ENCODE peak calls at places on chromosomes 7 and 10, in six cellular contexts. One of them, this sample, is unnamed.

GRCh38 chr10:6786579-6787031 is 206.5 kb upstream of the PRKCQ start:
- DNase-seq in pancreas: no peak
- DNase-seq in kidney: no peak
- DNase-seq in type B pancreatic cell: no peak
- DNase-seq in epithelial cell of esophagus: peak; percentile 67
- DNase-seq in AG04449: no peak
- DNase-seq in this sample: peak; percentile 61

GRCh38 chr7:99234185-99234584 is 26.3 kb upstream of the KPNA7 start:
- DNase-seq in pancreas: no peak
- DNase-seq in kidney: no peak
- DNase-seq in type B pancreatic cell: no peak
- DNase-seq in epithelial cell of esophagus: no peak
- DNase-seq in AG04449: no peak
- DNase-seq in this sample: no peak

GRCh38 chr10:28367865-28368541 is 65.1 kb upstream of the MPP7 start:
- DNase-seq in pancreas: no peak
- DNase-seq in kidney: no peak
- DNase-seq in type B pancreatic cell: no peak
- DNase-seq in epithelial cell of esophagus: peak; percentile 58
- DNase-seq in AG04449: no peak
- DNase-seq in this sample: peak; percentile 70

GRCh38 chr7:28619256-28619655 is 206.9 kb downstream of the CREB5 start:
- DNase-seq in pancreas: no peak
- DNase-seq in kidney: no peak
- DNase-seq in type B pancreatic cell: no peak
- DNase-seq in epithelial cell of esophagus: no peak
- DNase-seq in AG04449: no peak
- DNase-seq in this sample: no peak

GRCh38 chr10:73239908-73240307 is 7.1 kb downstream of the DNAJC9 start:
- DNase-seq in pancreas: no peak
- DNase-seq in kidney: no peak
- DNase-seq in type B pancreatic cell: no peak
- DNase-seq in epithelial cell of esophagus: no peak
- DNase-seq in AG04449: no peak
- DNase-seq in this sample: no peak

GRCh38 chr7:124597509-124597908 is 168.1 kb downstream of the GPR37 start:
- DNase-seq in pancreas: no peak
- DNase-seq in kidney: no peak
- DNase-seq in type B pancreatic cell: no peak
- DNase-seq in epithelial cell of esophagus: no peak
- DNase-seq in AG04449: no peak
- DNase-seq in this sample: no peak

GRCh38 chr7:102856036-102856435 is 56.8 kb upstream of the LRRC17 start:
- DNase-seq in pancreas: no peak
- DNase-seq in kidney: no peak
- DNase-seq in type B pancreatic cell: no peak
- DNase-seq in epithelial cell of esophagus: no peak
- DNase-seq in AG04449: no peak
- DNase-seq in this sample: no peak

GRCh38 chr7:2927592-2927991 is 83.5 kb upstream of the GNA12 start:
- DNase-seq in pancreas: no peak
- DNase-seq in kidney: peak; percentile 46
- DNase-seq in type B pancreatic cell: no peak
- DNase-seq in epithelial cell of esophagus: no peak
- DNase-seq in AG04449: no peak
- DNase-seq in this sample: no peak

GRCh38 chr10:22339761-22340361 is 5.4 kb upstream of the SPAG6 start:
- DNase-seq in pancreas: no peak
- DNase-seq in kidney: no peak
- DNase-seq in type B pancreatic cell: no peak
- DNase-seq in epithelial cell of esophagus: no peak
- DNase-seq in AG04449: no peak
- DNase-seq in this sample: peak; percentile 79

GRCh38 chr10:43237631-43238446 is 29.0 kb downstream of the RASGEF1A start:
- DNase-seq in pancreas: no peak
- DNase-seq in kidney: peak; percentile 39
- DNase-seq in type B pancreatic cell: peak; percentile 53
- DNase-seq in epithelial cell of esophagus: no peak
- DNase-seq in AG04449: no peak
- DNase-seq in this sample: no peak

GRCh38 chr7:136677456-136678365 is 190.7 kb upstream of the CHRM2 start:
- DNase-seq in pancreas: no peak
- DNase-seq in kidney: no peak
- DNase-seq in type B pancreatic cell: no peak
- DNase-seq in epithelial cell of esophagus: peak; percentile 85
- DNase-seq in AG04449: no peak
- DNase-seq in this sample: peak; percentile 58

GRCh38 chr10:54284526-54285193 is 516.4 kb downstream of the PCDH15 start:
- DNase-seq in pancreas: no peak
- DNase-seq in kidney: no peak
- DNase-seq in type B pancreatic cell: no peak
- DNase-seq in epithelial cell of esophagus: peak; percentile 37
- DNase-seq in AG04449: no peak
- DNase-seq in this sample: peak; percentile 29

GRCh38 chr7:101932053-101932452 is 114.6 kb downstream of the CUX1 start:
- DNase-seq in pancreas: no peak
- DNase-seq in kidney: no peak
- DNase-seq in type B pancreatic cell: no peak
- DNase-seq in epithelial cell of esophagus: no peak
- DNase-seq in AG04449: no peak
- DNase-seq in this sample: no peak

GRCh38 chr10:8389630-8390029 is 335.1 kb downstream of the GATA3 start:
- DNase-seq in pancreas: no peak
- DNase-seq in kidney: no peak
- DNase-seq in type B pancreatic cell: no peak
- DNase-seq in epithelial cell of esophagus: peak; percentile 81
- DNase-seq in AG04449: no peak
- DNase-seq in this sample: peak; percentile 80

GRCh38 chr10:34434119-34434594 is 380.9 kb downstream of the PARD3 start:
- DNase-seq in pancreas: no peak
- DNase-seq in kidney: no peak
- DNase-seq in type B pancreatic cell: no peak
- DNase-seq in epithelial cell of esophagus: peak; percentile 51
- DNase-seq in AG04449: peak; percentile 26
- DNase-seq in this sample: peak; percentile 45

GRCh38 chr7:108234981-108235450 is 104.9 kb upstream of the LAMB4 start:
- DNase-seq in pancreas: no peak
- DNase-seq in kidney: no peak
- DNase-seq in type B pancreatic cell: no peak
- DNase-seq in epithelial cell of esophagus: no peak
- DNase-seq in AG04449: no peak
- DNase-seq in this sample: no peak

GRCh38 chr10:102280397-102281015 is 35.2 kb downstream of the GBF1 start:
- DNase-seq in pancreas: no peak
- DNase-seq in kidney: no peak
- DNase-seq in type B pancreatic cell: no peak
- DNase-seq in epithelial cell of esophagus: no peak
- DNase-seq in AG04449: no peak
- DNase-seq in this sample: peak; percentile 22

GRCh38 chr7:150860291-150860977 is 8.1 kb downstream of the AOC1 start:
- DNase-seq in pancreas: no peak
- DNase-seq in kidney: no peak
- DNase-seq in type B pancreatic cell: no peak
- DNase-seq in epithelial cell of esophagus: no peak
- DNase-seq in AG04449: no peak
- DNase-seq in this sample: no peak

GRCh38 chr10:127853868-127854768 is 38.6 kb downstream of the CLRN3 start:
- DNase-seq in pancreas: peak; percentile 35
- DNase-seq in kidney: peak; percentile 84
- DNase-seq in type B pancreatic cell: no peak
- DNase-seq in epithelial cell of esophagus: peak; percentile 73
- DNase-seq in AG04449: peak; percentile 3
- DNase-seq in this sample: peak; percentile 52

DNA sequence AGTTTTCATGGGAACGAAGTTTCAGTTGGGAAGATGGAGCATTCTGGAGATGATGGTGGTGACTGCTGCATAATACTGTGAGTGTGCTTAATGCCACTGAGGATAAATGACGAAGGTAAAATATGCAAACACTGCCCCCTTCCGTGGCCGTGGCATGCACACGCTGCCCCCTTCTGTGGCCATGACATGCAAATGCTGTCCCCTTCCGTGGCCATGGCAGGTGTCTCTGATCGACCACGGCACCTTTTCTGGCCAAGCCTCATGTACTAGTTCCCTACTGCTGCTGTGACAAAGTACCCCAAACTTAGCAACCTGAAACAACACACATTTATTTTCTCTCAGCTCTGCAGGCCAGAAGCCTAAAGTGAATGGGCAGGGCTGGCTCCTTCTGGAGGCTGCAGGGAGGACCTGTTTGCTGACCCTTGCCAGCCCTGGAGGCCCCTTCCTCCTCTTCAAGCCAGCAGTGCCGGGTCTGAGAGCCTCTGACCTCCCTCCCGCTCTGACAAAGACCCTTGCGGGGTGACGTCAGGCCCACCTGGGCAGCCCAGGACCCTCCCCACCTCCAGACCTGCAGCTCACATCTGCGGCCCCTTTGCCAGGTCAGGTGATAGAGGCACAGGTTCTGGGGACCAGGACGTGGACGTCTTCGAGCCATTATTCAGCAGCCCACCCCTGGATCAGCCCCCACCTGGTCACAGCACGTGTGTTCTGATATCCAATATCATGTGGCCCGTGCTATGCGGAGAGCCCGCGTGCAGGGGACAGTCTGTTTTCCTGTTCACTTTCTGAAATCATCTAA is 82.0 kb downstream of the MICALL2 start:
- DNase-seq in pancreas: no peak
- DNase-seq in kidney: peak; percentile 55
- DNase-seq in type B pancreatic cell: no peak
- DNase-seq in epithelial cell of esophagus: no peak
- DNase-seq in AG04449: no peak
- DNase-seq in this sample: no peak
- TF ChIP-seq CTCF in pancreas: no peak
- TF ChIP-seq CTCF in kidney: no peak
- TF ChIP-seq CTCF in type B pancreatic cell: no peak
- TF ChIP-seq CTCF in epithelial cell of esophagus: no peak
- TF ChIP-seq CTCF in AG04449: no peak
- TF ChIP-seq CTCF in this sample: no peak

GRCh38 chr7:24361001-24361400 is 77.0 kb downstream of the NPY start:
- DNase-seq in pancreas: no peak
- DNase-seq in kidney: no peak
- DNase-seq in type B pancreatic cell: no peak
- DNase-seq in epithelial cell of esophagus: no peak
- DNase-seq in AG04449: no peak
- DNase-seq in this sample: no peak

GRCh38 chr7:24354456-24354855 is 70.5 kb downstream of the NPY start:
- DNase-seq in pancreas: no peak
- DNase-seq in kidney: no peak
- DNase-seq in type B pancreatic cell: no peak
- DNase-seq in epithelial cell of esophagus: no peak
- DNase-seq in AG04449: no peak
- DNase-seq in this sample: no peak

DNA sequence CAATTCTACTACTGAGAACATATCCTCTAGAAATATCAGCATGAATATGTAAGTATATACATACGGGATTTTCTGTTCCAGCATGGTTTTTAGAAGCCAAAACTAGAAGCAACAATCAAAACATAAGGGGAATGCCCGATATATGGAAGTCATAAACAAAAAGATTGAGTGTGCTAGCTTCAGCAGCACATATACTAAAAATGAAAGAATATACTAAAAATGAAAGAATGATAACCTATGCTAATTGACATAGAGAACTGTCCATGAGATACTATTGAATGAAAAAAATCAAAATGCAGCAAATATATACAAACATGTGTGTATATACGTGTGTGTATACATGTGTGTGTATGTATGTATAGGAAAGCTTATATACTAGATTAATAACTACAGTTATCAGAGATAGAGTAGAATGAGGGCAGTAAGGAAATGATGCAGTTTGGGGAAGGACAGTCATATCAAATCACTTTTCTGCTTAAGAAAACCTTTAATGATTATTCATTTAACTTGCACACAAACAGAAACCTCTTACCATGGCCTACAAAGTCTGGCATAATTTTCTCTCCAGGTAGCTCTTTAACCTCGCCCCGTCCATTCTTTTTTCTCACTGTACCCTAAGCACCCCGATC is 72.9 kb downstream of the NPY start:
- DNase-seq in pancreas: no peak
- DNase-seq in kidney: no peak
- DNase-seq in type B pancreatic cell: no peak
- DNase-seq in epithelial cell of esophagus: no peak
- DNase-seq in AG04449: no peak
- DNase-seq in this sample: no peak
- TF ChIP-seq CTCF in pancreas: no peak
- TF ChIP-seq CTCF in kidney: no peak
- TF ChIP-seq CTCF in type B pancreatic cell: no peak
- TF ChIP-seq CTCF in epithelial cell of esophagus: no peak
- TF ChIP-seq CTCF in AG04449: no peak
- TF ChIP-seq CTCF in this sample: no peak

GRCh38 chr7:152667900-152668440 is 8.0 kb downstream of the XRCC2 start:
- DNase-seq in pancreas: no peak
- DNase-seq in kidney: no peak
- DNase-seq in type B pancreatic cell: no peak
- DNase-seq in epithelial cell of esophagus: peak; percentile 58
- DNase-seq in AG04449: no peak
- DNase-seq in this sample: peak; percentile 20
- TF ChIP-seq CTCF in pancreas: no peak
- TF ChIP-seq CTCF in kidney: no peak
- TF ChIP-seq CTCF in type B pancreatic cell: no peak
- TF ChIP-seq CTCF in epithelial cell of esophagus: no peak
- TF ChIP-seq CTCF in AG04449: no peak
- TF ChIP-seq CTCF in this sample: no peak

DNA sequence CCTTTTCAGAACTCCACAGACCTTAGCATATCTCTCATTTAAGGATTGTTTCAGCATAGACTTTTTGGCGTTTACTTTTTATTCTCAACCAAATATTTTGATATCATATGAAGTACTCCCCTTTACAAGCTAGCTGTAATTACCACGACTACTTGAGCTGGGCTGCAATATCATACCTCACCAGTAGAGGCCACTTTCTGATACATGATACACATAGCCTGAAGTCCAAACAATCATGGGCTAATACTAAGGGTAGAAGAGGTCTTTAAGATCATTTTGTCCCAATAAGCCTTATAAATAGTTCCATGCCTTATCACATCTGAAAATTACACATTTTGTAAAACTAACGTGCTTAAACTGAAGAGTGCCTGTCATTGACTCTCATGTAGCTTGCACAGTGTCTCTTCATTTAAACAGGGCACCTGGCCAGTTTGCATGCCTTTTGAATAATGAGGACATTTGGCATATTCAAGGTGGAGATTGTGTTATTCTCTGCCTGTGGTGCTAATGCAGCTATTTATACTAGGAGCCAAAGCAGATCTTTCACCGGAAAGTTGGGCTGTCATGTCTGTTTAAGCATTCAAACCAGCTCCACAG is 403.7 kb upstream of the ZMIZ1 start:
- DNase-seq in pancreas: no peak
- DNase-seq in kidney: no peak
- DNase-seq in type B pancreatic cell: no peak
- DNase-seq in epithelial cell of esophagus: peak; percentile 50
- DNase-seq in AG04449: no peak
- DNase-seq in this sample: peak; percentile 70
- TF ChIP-seq CTCF in pancreas: peak; percentile 21
- TF ChIP-seq CTCF in kidney: no peak
- TF ChIP-seq CTCF in type B pancreatic cell: peak; percentile 75
- TF ChIP-seq CTCF in epithelial cell of esophagus: peak; percentile 48
- TF ChIP-seq CTCF in AG04449: no peak
- TF ChIP-seq CTCF in this sample: peak; percentile 53